ENCODE peak calls at places on chromosomes 5 and 9, in seven cellular contexts. J, Q, V, B, W, T and P are unnamed samples.

GRCh38 chr9:112819635-112820496 is 69.3 kb downstream of the SNX30 start:
- DNase-seq in J (peak), Q (peak), V (no peak), B (peak), W (no peak), T (no peak), P (peak)

GRCh38 chr5:125064610-125065009 is 318.2 kb upstream of the ZNF608 start:
- DNase-seq in J (no peak), Q (no peak), V (no peak), B (no peak), W (no peak), T (no peak), P (no peak)

GRCh38 chr5:104817127-104817526 is 1254.5 kb upstream of the NUDT12 start:
- DNase-seq in J (no peak), Q (no peak), V (no peak), B (no peak), W (no peak), T (no peak), P (no peak)

GRCh38 chr5:59746261-59746765 is 147.2 kb downstream of the PDE4D start:
- DNase-seq in J (peak), Q (peak), V (no peak), B (peak), W (no peak), T (no peak), P (no peak)

GRCh38 chr9:130738281-130738680 is 44.7 kb downstream of the EXOSC2 start:
- DNase-seq in J (no peak), Q (no peak), V (no peak), B (no peak), W (no peak), T (no peak), P (no peak)

GRCh38 chr9:76655121-76655531 is 109.1 kb upstream of the PCA3 start:
- DNase-seq in J (no peak), Q (no peak), V (no peak), B (no peak), W (no peak), T (no peak), P (no peak)

GRCh38 chr5:74632947-74633356 is 7.6 kb downstream of the ENC1 start:
- DNase-seq in J (peak), Q (no peak), V (peak), B (no peak), W (no peak), T (no peak), P (no peak)

GRCh38 chr5:69231851-69232250 is 2.8 kb upstream of the CDK7 start:
- DNase-seq in J (peak), Q (no peak), V (no peak), B (no peak), W (no peak), T (no peak), P (no peak)

GRCh38 chr5:52727568-52727967 is 60.1 kb upstream of the ITGA1 start:
- DNase-seq in J (peak), Q (peak), V (no peak), B (peak), W (no peak), T (no peak), P (no peak)

GRCh38 chr5:163760498-163760897 is 255.1 kb downstream of the MAT2B start:
- DNase-seq in J (peak), Q (no peak), V (no peak), B (peak), W (no peak), T (no peak), P (no peak)

GRCh38 chr5:151708126-151708525 is 21.4 kb upstream of the SPARC start:
- DNase-seq in J (peak), Q (no peak), V (no peak), B (no peak), W (no peak), T (no peak), P (no peak)

GRCh38 chr9:12935714-12936113 is 160.9 kb downstream of the LURAP1L start:
- DNase-seq in J (peak), Q (no peak), V (no peak), B (peak), W (no peak), T (no peak), P (no peak)

GRCh38 chr9:37961346-37961745 is 57.4 kb upstream of the SLC25A51 start:
- DNase-seq in J (no peak), Q (no peak), V (no peak), B (no peak), W (no peak), T (no peak), P (no peak)

GRCh38 chr5:120293796-120294195 is 170.3 kb upstream of the PRR16 start:
- DNase-seq in J (peak), Q (no peak), V (no peak), B (peak), W (no peak), T (no peak), P (no peak)

GRCh38 chr5:94856257-94856656 is 237.8 kb downstream of the SLF1 start:
- DNase-seq in J (no peak), Q (no peak), V (no peak), B (no peak), W (no peak), T (no peak), P (no peak)

GRCh38 chr9:116147821-116148220 is 5.8 kb upstream of the PAPPA start:
- DNase-seq in J (no peak), Q (no peak), V (no peak), B (no peak), W (no peak), T (no peak), P (no peak)

GRCh38 chr5:151682240-151682639 is 4.5 kb downstream of the SPARC start:
- DNase-seq in J (peak), Q (no peak), V (no peak), B (peak), W (no peak), T (no peak), P (no peak)

GRCh38 chr5:133052317-133053175 is 733 bp downstream of the HSPA4 start:
- DNase-seq in J (peak), Q (peak), V (peak), B (peak), W (peak), T (no peak), P (peak)

GRCh38 chr9:87503970-87504369 is 6.3 kb downstream of the DAPK1 start:
- DNase-seq in J (no peak), Q (no peak), V (no peak), B (no peak), W (no peak), T (no peak), P (no peak)

GRCh38 chr9:137959641-137960411 is 82.2 kb downstream of the CACNA1B start:
- DNase-seq in J (no peak), Q (no peak), V (no peak), B (no peak), W (no peak), T (no peak), P (peak)

GRCh38 chr5:157494178-157494830 is 34.3 kb downstream of the NIPAL4 start:
- DNase-seq in J (no peak), Q (no peak), V (no peak), B (no peak), W (no peak), T (no peak), P (no peak)

GRCh38 chr5:157559301-157559700 is 16.3 kb downstream of the ADAM19 start:
- DNase-seq in J (peak), Q (no peak), V (no peak), B (peak), W (no peak), T (no peak), P (no peak)

GRCh38 chr9:6440405-6440804 is 27.4 kb downstream of the UHRF2 start:
- DNase-seq in J (no peak), Q (no peak), V (no peak), B (no peak), W (no peak), T (no peak), P (no peak)
- H3K4me3 ChIP-seq in J (no peak), Q (no peak), V (no peak), B (no peak), W (no peak), T (no peak), P (no peak)

GRCh38 chr9:27622688-27623340 is 49.5 kb upstream of the C9orf72 start:
- DNase-seq in J (no peak), Q (no peak), V (no peak), B (no peak), W (no peak), T (no peak), P (no peak)
- H3K4me3 ChIP-seq in J (no peak), Q (no peak), V (no peak), B (no peak), W (no peak), T (no peak), P (no peak)

DNA sequence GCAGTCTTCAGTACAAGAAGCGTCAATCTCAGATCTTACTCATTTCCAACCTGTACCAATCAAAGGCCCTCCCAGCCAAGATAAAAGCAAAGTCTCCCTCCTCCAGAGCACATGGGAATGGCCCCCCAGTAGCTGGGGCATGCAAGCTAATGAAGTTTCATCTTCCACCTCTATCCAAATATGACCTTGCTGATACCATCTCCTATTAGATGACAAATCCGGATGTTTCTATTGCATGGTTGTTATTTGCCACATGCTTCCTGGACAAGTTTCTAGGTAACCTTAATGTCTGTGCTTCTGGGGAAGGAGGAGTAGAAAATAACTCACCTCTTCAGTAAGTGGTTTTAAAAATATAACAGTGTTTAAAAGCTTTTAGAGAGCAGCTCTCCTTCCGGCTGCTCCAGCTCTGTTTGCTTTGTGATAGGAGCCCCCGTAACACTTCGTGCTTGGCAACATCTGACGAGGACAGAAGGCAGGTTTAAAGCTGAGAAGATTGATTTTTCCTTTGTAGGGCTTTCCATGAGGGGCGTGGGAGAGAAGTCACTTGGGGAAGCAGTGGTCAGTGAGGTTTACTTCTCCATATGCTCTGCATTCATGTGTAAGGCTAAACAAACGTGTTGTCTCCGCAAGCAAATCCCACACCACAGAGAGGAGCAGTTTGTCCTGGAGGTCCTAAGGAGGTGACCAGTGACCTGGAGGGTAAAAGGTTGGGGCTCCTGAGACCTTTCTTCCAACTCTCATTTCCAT is 40.3 kb upstream of the GLRX start:
- DNase-seq in J (no peak), Q (no peak), V (no peak), B (no peak), W (no peak), T (no peak), P (no peak)
- H3K4me3 ChIP-seq in J (no peak), Q (no peak), V (no peak), B (peak), W (no peak), T (no peak), P (no peak)

GRCh38 chr9:136210276-136210675 is 5.3 kb upstream of the LHX3 start:
- DNase-seq in J (no peak), Q (no peak), V (no peak), B (no peak), W (no peak), T (no peak), P (no peak)

GRCh38 chr9:136208675-136209074 is 3.7 kb upstream of the LHX3 start:
- DNase-seq in J (no peak), Q (no peak), V (no peak), B (no peak), W (no peak), T (no peak), P (no peak)

GRCh38 chr9:136209786-136210185 is 4.9 kb upstream of the LHX3 start:
- DNase-seq in J (no peak), Q (no peak), V (no peak), B (no peak), W (no peak), T (no peak), P (no peak)

GRCh38 chr9:136207616-136208015 is 2.7 kb upstream of the LHX3 start:
- DNase-seq in J (no peak), Q (no peak), V (no peak), B (no peak), W (no peak), T (no peak), P (no peak)

GRCh38 chr9:136209232-136209631 is 4.3 kb upstream of the LHX3 start:
- DNase-seq in J (no peak), Q (no peak), V (no peak), B (no peak), W (no peak), T (no peak), P (no peak)
- H3K4me3 ChIP-seq in J (no peak), Q (no peak), V (no peak), B (no peak), W (no peak), T (no peak), P (no peak)

GRCh38 chr9:6052520-6052919 is 37.1 kb upstream of the RANBP6 start:
- DNase-seq in J (no peak), Q (no peak), V (no peak), B (no peak), W (no peak), T (no peak), P (no peak)

GRCh38 chr9:6049798-6050197 is 34.4 kb upstream of the RANBP6 start:
- DNase-seq in J (no peak), Q (peak), V (peak), B (no peak), W (no peak), T (no peak), P (no peak)

GRCh38 chr9:6054280-6055099 is 39.1 kb upstream of the RANBP6 start:
- DNase-seq in J (peak), Q (peak), V (peak), B (peak), W (no peak), T (peak), P (peak)

GRCh38 chr9:6048039-6048438 is 32.6 kb upstream of the RANBP6 start:
- DNase-seq in J (no peak), Q (peak), V (no peak), B (no peak), W (no peak), T (no peak), P (no peak)

DNA sequence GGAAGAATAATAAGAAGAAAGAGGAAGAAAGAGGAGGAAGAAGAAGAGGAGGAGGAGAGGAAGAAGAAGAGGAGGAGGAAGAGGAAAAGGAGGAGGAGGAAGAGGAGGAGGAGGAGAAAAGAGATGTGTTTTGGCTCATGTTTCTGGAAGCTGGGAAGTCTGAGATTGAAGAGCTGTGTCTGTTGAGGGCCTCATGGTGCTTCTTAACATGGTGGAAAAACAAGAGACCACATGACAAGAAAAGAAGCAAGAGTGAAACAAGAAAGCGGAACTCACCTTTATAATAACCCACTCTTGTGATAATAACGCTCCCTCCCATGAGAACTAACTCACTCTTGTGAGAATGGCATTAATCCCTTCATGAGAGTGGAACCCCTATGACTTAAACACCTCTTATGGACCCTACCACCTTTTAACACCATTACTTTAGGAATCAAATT is 36.1 kb upstream of the RANBP6 start:
- DNase-seq in J (no peak), Q (no peak), V (peak), B (no peak), W (no peak), T (no peak), P (no peak)
- H3K4me3 ChIP-seq in J (no peak), Q (no peak), V (no peak), B (no peak), W (no peak), T (no peak), P (no peak)